ENCODE peak calls at places on chromosomes 6 and 20, in six cellular contexts. O, L, V, A, Z and E are unnamed samples.

GRCh38 chr20:4469910-4470309 is 251.8 kb upstream of the PRND start:
- DNase-seq in O (no peak), L (no peak), V (no peak), A (no peak), Z (no peak), E (no peak)

GRCh38 chr20:45833883-45834796 is 541 bp downstream of the SNX21 start:
- DNase-seq in O (peak), L (peak), V (peak), A (no peak), Z (peak), E (no peak)

GRCh38 chr6:162177733-162178132 is 549.8 kb downstream of the PRKN start:
- DNase-seq in O (no peak), L (no peak), V (no peak), A (no peak), Z (no peak), E (peak)

GRCh38 chr20:24640276-24640675 is 170.8 kb downstream of the SYNDIG1 start:
- DNase-seq in O (no peak), L (no peak), V (no peak), A (no peak), Z (no peak), E (no peak)

GRCh38 chr20:62350098-62350628 is 16.9 kb downstream of the LAMA5 start:
- DNase-seq in O (no peak), L (peak), V (no peak), A (no peak), Z (no peak), E (no peak)

GRCh38 chr6:112237644-112238043 is 16.7 kb downstream of the LAMA4 start:
- DNase-seq in O (no peak), L (no peak), V (peak), A (no peak), Z (no peak), E (no peak)

GRCh38 chr20:48983423-48984400 is 62.2 kb downstream of the ARFGEF2 start:
- DNase-seq in O (no peak), L (peak), V (no peak), A (no peak), Z (no peak), E (no peak)

GRCh38 chr20:57870597-57871236 is 160.9 kb upstream of the PMEPA1 start:
- DNase-seq in O (no peak), L (no peak), V (no peak), A (no peak), Z (no peak), E (no peak)

GRCh38 chr6:92495246-92495645 is 924.1 kb downstream of the EPHA7 start:
- DNase-seq in O (no peak), L (no peak), V (no peak), A (no peak), Z (no peak), E (no peak)

GRCh38 chr6:50116390-50116789 is 66.7 kb upstream of the DEFB112 start:
- DNase-seq in O (no peak), L (no peak), V (no peak), A (no peak), Z (no peak), E (no peak)

GRCh38 chr20:15346657-15347280 is 1009.4 kb upstream of the FLRT3 start:
- DNase-seq in O (no peak), L (no peak), V (no peak), A (no peak), Z (no peak), E (no peak)

GRCh38 chr6:10962673-10963072 is 75.8 kb downstream of the SYCP2L start:
- DNase-seq in O (no peak), L (no peak), V (no peak), A (no peak), Z (no peak), E (no peak)

GRCh38 chr6:111011360-111012142 is 29.7 kb downstream of the RPF2 start:
- DNase-seq in O (no peak), L (peak), V (no peak), A (no peak), Z (peak), E (no peak)

GRCh38 chr6:29989211-29989610 is 46.9 kb downstream of the HLA-A start:
- DNase-seq in O (no peak), L (no peak), V (no peak), A (no peak), Z (no peak), E (no peak)

GRCh38 chr6:79077680-79078056 is 386 bp downstream of the PHIP start:
- DNase-seq in O (peak), L (peak), V (no peak), A (no peak), Z (no peak), E (no peak)

GRCh38 chr6:36266913-36267644 is 2.8 kb upstream of the PNPLA1 start:
- DNase-seq in O (no peak), L (no peak), V (no peak), A (no peak), Z (no peak), E (no peak)

GRCh38 chr6:136525586-136526195 is 24.5 kb downstream of the MAP7 start:
- DNase-seq in O (no peak), L (no peak), V (no peak), A (no peak), Z (no peak), E (no peak)

GRCh38 chr6:90891338-90891715 is 304.5 kb upstream of the MAP3K7 start:
- DNase-seq in O (no peak), L (no peak), V (no peak), A (no peak), Z (no peak), E (no peak)

GRCh38 chr6:37357288-37357687 is 3.5 kb downstream of the RNF8 start:
- DNase-seq in O (no peak), L (no peak), V (no peak), A (no peak), Z (no peak), E (no peak)

GRCh38 chr6:37351027-37351426 is 2.8 kb upstream of the RNF8 start:
- DNase-seq in O (no peak), L (no peak), V (no peak), A (no peak), Z (no peak), E (no peak)

GRCh38 chr6:37352384-37352783 is 1.4 kb upstream of the RNF8 start:
- DNase-seq in O (no peak), L (no peak), V (no peak), A (no peak), Z (no peak), E (no peak)

GRCh38 chr6:37354526-37355384 is 972 bp downstream of the RNF8 start:
- DNase-seq in O (peak), L (peak), V (peak), A (no peak), Z (peak), E (peak)

DNA sequence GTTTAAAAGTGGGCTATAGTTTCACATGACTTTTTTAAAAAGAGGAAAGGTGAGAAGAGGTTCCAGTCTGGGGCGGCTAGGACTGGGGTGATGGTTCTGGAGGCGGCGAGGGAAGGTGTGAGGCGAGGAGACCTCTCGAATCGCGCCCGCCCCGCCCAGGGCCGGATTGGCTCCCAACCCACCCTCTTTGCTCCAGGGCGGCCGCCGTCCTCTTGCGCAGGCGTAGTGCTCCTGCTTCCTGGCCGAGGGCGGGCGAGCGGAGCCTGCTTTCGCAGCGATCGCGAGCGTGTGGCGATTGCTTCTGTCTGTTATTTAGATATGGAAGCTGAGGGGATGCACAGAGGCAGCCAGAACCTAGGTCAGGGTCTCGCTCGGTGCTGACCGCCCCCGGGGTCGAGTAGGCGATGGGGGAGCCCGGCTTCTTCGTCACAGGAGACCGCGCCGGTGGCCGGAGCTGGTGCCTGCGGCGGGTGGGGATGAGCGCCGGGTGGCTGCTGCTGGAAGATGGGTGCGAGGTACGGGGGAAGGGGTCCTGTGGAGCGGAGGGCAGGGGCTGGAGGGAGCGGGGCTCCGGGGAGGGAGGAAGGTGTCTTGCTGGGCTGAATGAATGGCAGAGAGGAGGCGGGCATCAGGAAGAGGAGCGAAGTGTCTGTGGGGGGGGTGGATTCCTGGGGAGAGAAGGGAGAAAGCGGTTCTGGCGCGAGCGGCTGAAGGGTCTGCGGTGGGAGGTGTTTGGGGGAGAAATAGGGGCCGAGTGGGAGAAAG is at the start of gene RNF8:
- DNase-seq in O (peak), L (peak), V (peak), A (peak), Z (peak), E (peak)
- H3K27ac ChIP-seq in O (no peak), L (peak), V (no peak), A (peak), Z (peak), E (peak)

DNA sequence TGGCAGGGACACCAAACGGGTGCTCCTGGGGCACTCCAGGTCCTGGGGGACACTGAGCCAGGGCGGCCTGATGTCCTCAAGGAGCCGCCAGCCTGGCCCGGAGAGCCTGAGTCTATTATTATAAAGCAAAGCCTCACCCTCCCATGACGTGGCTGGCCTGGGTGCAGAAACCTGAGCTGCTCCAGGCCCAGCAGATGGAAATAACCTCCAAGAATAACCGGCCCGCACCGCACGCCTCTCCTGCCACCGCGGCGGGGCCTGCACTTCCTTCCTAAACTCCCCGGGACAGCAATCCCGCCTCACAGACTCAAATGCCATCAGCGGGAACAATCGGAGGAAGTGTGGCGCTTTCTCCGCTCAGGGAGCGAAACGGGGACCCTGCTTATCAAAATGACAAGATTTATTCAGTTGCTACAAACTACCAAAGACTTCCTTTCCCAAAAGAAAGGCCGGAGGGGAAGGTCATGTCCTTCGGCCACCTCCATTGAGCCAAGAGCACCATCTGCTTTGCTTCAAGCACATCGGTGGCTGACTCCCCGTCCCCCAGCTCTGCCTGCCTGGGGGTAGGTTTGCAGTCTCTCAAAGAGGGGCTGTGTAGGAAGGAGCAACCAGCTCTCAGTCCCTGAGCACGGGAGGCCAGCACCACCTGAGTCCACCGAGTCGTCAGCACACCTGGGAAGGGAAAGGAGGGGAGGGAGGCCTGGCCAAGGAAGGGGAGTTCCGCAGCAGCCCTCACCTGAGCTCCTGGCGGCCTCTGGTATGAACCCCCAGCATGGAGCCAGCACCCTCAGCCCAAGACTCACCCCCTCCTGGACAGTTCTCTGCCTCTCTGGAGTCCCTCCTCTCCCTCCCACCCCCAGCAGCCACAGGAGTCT is 78.6 kb upstream of the QKI start:
- DNase-seq in O (no peak), L (no peak), V (peak), A (no peak), Z (no peak), E (no peak)
- H3K27ac ChIP-seq in O (no peak), L (no peak), V (peak), A (no peak), Z (no peak), E (peak)

GRCh38 chr6:33568826-33569570 is 11.1 kb downstream of the BAK1 start:
- DNase-seq in O (no peak), L (no peak), V (no peak), A (no peak), Z (no peak), E (no peak)
- H3K27ac ChIP-seq in O (no peak), L (no peak), V (no peak), A (no peak), Z (no peak), E (no peak)

DNA sequence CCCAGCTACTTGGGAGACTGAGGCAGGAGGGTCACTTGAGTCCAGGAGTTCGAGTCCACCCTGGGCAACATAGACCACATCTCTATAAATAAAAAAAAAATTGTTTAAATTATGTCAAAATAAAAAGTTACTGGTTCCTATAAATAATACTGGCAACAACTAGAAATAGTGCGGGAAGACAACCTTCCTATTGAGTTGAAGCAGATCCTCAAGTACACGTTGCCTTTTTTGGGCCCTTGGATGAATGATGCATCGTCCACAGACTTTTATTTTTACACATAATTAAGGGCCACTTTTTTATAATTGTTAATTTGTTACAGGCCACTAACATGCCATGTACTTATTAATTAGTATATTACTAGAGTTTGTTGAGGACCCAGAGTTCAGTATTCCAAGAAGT is 31.1 kb downstream of the KIZ start:
- DNase-seq in O (no peak), L (no peak), V (no peak), A (no peak), Z (no peak), E (no peak)
- H3K27ac ChIP-seq in O (no peak), L (no peak), V (no peak), A (no peak), Z (no peak), E (no peak)

GRCh38 chr6:71284785-71285184 is 3.8 kb upstream of the OGFRL1 start:
- DNase-seq in O (no peak), L (peak), V (no peak), A (no peak), Z (no peak), E (no peak)

GRCh38 chr6:71279740-71280139 is 8.9 kb upstream of the OGFRL1 start:
- DNase-seq in O (no peak), L (no peak), V (no peak), A (no peak), Z (no peak), E (no peak)

GRCh38 chr6:71279321-71279720 is 9.3 kb upstream of the OGFRL1 start:
- DNase-seq in O (no peak), L (no peak), V (no peak), A (no peak), Z (no peak), E (no peak)

GRCh38 chr6:71277926-71278594 is 10.6 kb upstream of the OGFRL1 start:
- DNase-seq in O (no peak), L (no peak), V (no peak), A (no peak), Z (no peak), E (no peak)

GRCh38 chr6:71280701-71281100 is 7.9 kb upstream of the OGFRL1 start:
- DNase-seq in O (no peak), L (no peak), V (no peak), A (no peak), Z (no peak), E (no peak)
- H3K27ac ChIP-seq in O (no peak), L (no peak), V (no peak), A (no peak), Z (no peak), E (no peak)

DNA sequence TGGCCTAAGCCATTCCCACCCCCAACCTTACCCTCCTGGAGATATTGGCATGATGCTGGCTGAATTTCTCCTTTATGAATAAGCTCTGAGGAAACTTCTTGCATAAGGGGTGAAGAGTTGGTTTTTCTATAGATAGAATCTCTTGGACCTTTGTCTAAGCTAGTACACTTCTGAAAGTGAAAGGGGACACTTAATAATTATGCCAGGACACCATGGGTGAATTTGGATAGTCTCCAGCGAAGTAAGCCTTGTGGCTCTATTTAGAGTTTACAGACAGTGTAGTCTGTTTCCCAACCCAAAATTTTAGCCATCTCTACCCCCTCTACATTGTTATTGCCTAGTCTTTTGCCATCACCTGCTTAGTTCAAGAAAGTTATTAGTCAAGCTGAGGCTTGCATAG is 27.0 kb upstream of the FABP7 start:
- DNase-seq in O (no peak), L (no peak), V (no peak), A (no peak), Z (no peak), E (no peak)
- H3K27ac ChIP-seq in O (no peak), L (no peak), V (no peak), A (no peak), Z (no peak), E (no peak)

GRCh38 chr6:2258112-2258511 is 12.7 kb upstream of the GMDS start:
- DNase-seq in O (no peak), L (no peak), V (no peak), A (no peak), Z (no peak), E (no peak)

GRCh38 chr6:2254747-2255146 is 9.3 kb upstream of the GMDS start:
- DNase-seq in O (no peak), L (no peak), V (no peak), A (no peak), Z (no peak), E (no peak)

GRCh38 chr6:2259002-2259494 is 13.6 kb upstream of the GMDS start:
- DNase-seq in O (no peak), L (no peak), V (no peak), A (no peak), Z (no peak), E (no peak)

GRCh38 chr6:2259574-2259973 is 14.2 kb upstream of the GMDS start:
- DNase-seq in O (no peak), L (no peak), V (no peak), A (no peak), Z (no peak), E (no peak)

GRCh38 chr6:2257358-2257757 is 12.0 kb upstream of the GMDS start:
- DNase-seq in O (no peak), L (no peak), V (no peak), A (no peak), Z (no peak), E (no peak)
- H3K27ac ChIP-seq in O (no peak), L (no peak), V (no peak), A (no peak), Z (no peak), E (no peak)

GRCh38 chr6:151806757-151807512 is 547 bp upstream of the ESR1 start:
- DNase-seq in O (no peak), L (no peak), V (no peak), A (no peak), Z (no peak), E (no peak)

GRCh38 chr6:151804585-151805285 is 2.7 kb upstream of the ESR1 start:
- DNase-seq in O (no peak), L (no peak), V (no peak), A (no peak), Z (no peak), E (no peak)

GRCh38 chr6:151805286-151805840 is 2.1 kb upstream of the ESR1 start:
- DNase-seq in O (no peak), L (no peak), V (no peak), A (no peak), Z (no peak), E (no peak)

GRCh38 chr6:151808331-151809241 is 1.1 kb downstream of the ESR1 start:
- DNase-seq in O (peak), L (peak), V (no peak), A (no peak), Z (no peak), E (no peak)

GRCh38 chr6:151807513-151808330 is at the start of gene ESR1:
- DNase-seq in O (peak), L (peak), V (peak), A (peak), Z (no peak), E (no peak)
- H3K27ac ChIP-seq in O (no peak), L (no peak), V (no peak), A (no peak), Z (no peak), E (no peak)